ENCODE peak calls at places on chromosomes 6 and 20, in six cellular contexts. G, U, K, Z, Y and B are unnamed samples.

GRCh38 chr6:112289039-112289566 is 34.7 kb upstream of the LAMA4 start:
- DNase-seq in K (no peak), Z (peak; percentile 92), Y (no peak), U (no peak), G (no peak), B (no peak)

GRCh38 chr6:1368940-1369339 is 20.4 kb upstream of the FOXF2 start:
- DNase-seq in U (no peak), K (no peak), Z (no peak), G (no peak), Y (no peak), B (no peak)

GRCh38 chr20:48697845-48698491 is 129.8 kb downstream of the PREX1 start:
- DNase-seq in Z (peak; percentile 87), Y (no peak), G (peak; percentile 99), U (no peak), K (no peak), B (peak; percentile 63)

GRCh38 chr6:85936916-85937315 is 294.2 kb upstream of the SYNCRIP start:
- DNase-seq in G (no peak), K (no peak), Y (no peak), U (no peak), Z (no peak), B (no peak)

GRCh38 chr20:53346266-53346665 is 247.4 kb downstream of the ZNF217 start:
- DNase-seq in Y (no peak), U (no peak), G (no peak), K (no peak), Z (no peak), B (no peak)

GRCh38 chr6:105601541-105602174 is 198.8 kb upstream of the PREP start:
- DNase-seq in Y (no peak), G (peak; percentile 75), U (peak; percentile 96), Z (peak; percentile 98), K (no peak), B (peak; percentile 100)

GRCh38 chr6:85078071-85078470 is 313.7 kb upstream of the TBX18 start:
- DNase-seq in G (peak; percentile 74), Z (peak; percentile 71), U (no peak), Y (no peak), K (no peak), B (peak; percentile 95)

GRCh38 chr20:19945732-19946670 is 71.2 kb upstream of the NAA20 start:
- DNase-seq in Y (no peak), K (no peak), U (peak; percentile 37), G (no peak), Z (no peak), B (no peak)

GRCh38 chr6:26299286-26300042 is 65.5 kb upstream of the BTN3A2 start:
- DNase-seq in Y (no peak), Z (no peak), K (no peak), U (peak; percentile 39), G (no peak), B (no peak)

GRCh38 chr6:35972471-35972985 is 51.6 kb upstream of the SRPK1 start:
- DNase-seq in U (no peak), Y (no peak), Z (no peak), G (no peak), K (no peak), B (no peak)

GRCh38 chr6:166800110-166800509 is 156.2 kb downstream of the RNASET2 start:
- DNase-seq in K (no peak), Z (no peak), Y (no peak), U (no peak), G (no peak), B (no peak)

GRCh38 chr6:111984081-111984480 is 69.8 kb upstream of the CCN6 start:
- DNase-seq in G (no peak), U (no peak), K (no peak), Z (no peak), Y (no peak), B (no peak)

GRCh38 chr20:32635764-32636163 is 38.0 kb downstream of the C20orf203 start:
- DNase-seq in Y (no peak), K (no peak), U (no peak), G (no peak), Z (no peak), B (no peak)

GRCh38 chr6:95413789-95414188 is 163.5 kb upstream of the MANEA start:
- DNase-seq in U (no peak), G (no peak), Y (no peak), K (no peak), Z (no peak), B (no peak)

GRCh38 chr20:38043512-38044300 is 10.2 kb downstream of the RPRD1B start:
- DNase-seq in Z (peak; percentile 81), K (no peak), U (no peak), G (peak; percentile 99), Y (no peak), B (peak; percentile 96)